ENCODE peak calls at places on chromosome X, in five cellular contexts. A is astrocyte of the spinal cord; R is skeletal muscle cell; Z is NCI-H1417; Y is central memory CD4-positive, alpha-beta T cell. F is an unnamed sample.

GRCh38 chrX:55489315-55490009 is at the start of gene USP51:
- DNase-seq in A (peak), R (no peak), Z (no peak), Y (no peak), F (no peak)

GRCh38 chrX:49198540-49199314 is 1.3 kb downstream of the SYP start:
- DNase-seq in A (no peak), R (no peak), Z (no peak), Y (no peak), F (no peak)

GRCh38 chrX:100696699-100697351 is 35.1 kb downstream of the SYTL4 start:
- DNase-seq in A (no peak), R (no peak), Z (no peak), Y (no peak), F (no peak)

GRCh38 chrX:22349116-22349515 is 76.4 kb downstream of the CBLL2 start:
- DNase-seq in A (no peak), R (no peak), Z (no peak), Y (no peak), F (no peak)

GRCh38 chrX:44785652-44786051 is 58.2 kb upstream of the DUSP21 start:
- DNase-seq in A (peak), R (peak), Z (no peak), Y (no peak), F (no peak)

GRCh38 chrX:56947695-56948094 is 47.6 kb downstream of the SPIN3 start:
- DNase-seq in A (no peak), R (no peak), Z (no peak), Y (no peak), F (no peak)

GRCh38 chrX:43505759-43506158 is 150.3 kb upstream of the MAOA start:
- DNase-seq in A (no peak), R (no peak), Z (no peak), Y (no peak), F (no peak)

GRCh38 chrX:2584216-2584615 is 83.4 kb upstream of the DHRSX start:
- DNase-seq in A (no peak), R (no peak), Z (no peak), Y (no peak), F (no peak)

GRCh38 chrX:40176979-40177430 is 79.2 kb upstream of the BCOR start:
- DNase-seq in A (no peak), R (no peak), Z (no peak), Y (no peak), F (no peak)

GRCh38 chrX:20362268-20363002 is 95.7 kb upstream of the RPS6KA3 start:
- DNase-seq in A (peak), R (peak), Z (peak), Y (no peak), F (no peak)

GRCh38 chrX:150697641-150698040 is 4.4 kb downstream of the MTMR1 start:
- DNase-seq in A (no peak), R (no peak), Z (no peak), Y (no peak), F (no peak)

GRCh38 chrX:55907968-55908607 is 190.5 kb downstream of the RRAGB start:
- DNase-seq in A (peak), R (no peak), Z (no peak), Y (peak), F (no peak)

GRCh38 chrX:7889680-7890079 is 37.5 kb downstream of the PNPLA4 start:
- DNase-seq in A (peak), R (no peak), Z (no peak), Y (no peak), F (no peak)

GRCh38 chrX:2640436-2641150 is 50.5 kb upstream of the CD99 start:
- DNase-seq in A (no peak), R (no peak), Z (no peak), Y (no peak), F (no peak)

GRCh38 chrX:28189011-28189410 is 207.8 kb upstream of the DCAF8L1 start:
- DNase-seq in A (peak), R (peak), Z (no peak), Y (no peak), F (no peak)

GRCh38 chrX:129771266-129771995 is 8.3 kb upstream of the SASH3 start:
- DNase-seq in A (no peak), R (no peak), Z (no peak), Y (peak), F (no peak)

GRCh38 chrX:48511561-48511960 is 2.8 kb downstream of the PORCN start:
- DNase-seq in A (no peak), R (no peak), Z (no peak), Y (no peak), F (no peak)

GRCh38 chrX:27598312-27598711 is 8.2 kb downstream of the DCAF8L2 start:
- DNase-seq in A (no peak), R (no peak), Z (no peak), Y (no peak), F (no peak)

GRCh38 chrX:71103110-71103983 is 3.2 kb downstream of the CXorf65 start:
- DNase-seq in A (no peak), R (no peak), Z (no peak), Y (peak), F (no peak)

GRCh38 chrX:53684415-53685192 is 1.9 kb downstream of the HUWE1 start:
- DNase-seq in A (no peak), R (no peak), Z (no peak), Y (no peak), F (no peak)

GRCh38 chrX:34487364-34487763 is 169.7 kb downstream of the TMEM47 start:
- DNase-seq in A (no peak), R (no peak), Z (no peak), Y (no peak), F (no peak)

GRCh38 chrX:100484971-100485370 is 74.9 kb upstream of the PCDH19 start:
- DNase-seq in A (no peak), R (no peak), Z (no peak), Y (no peak), F (no peak)

GRCh38 chrX:151987108-151987507 is 12.6 kb upstream of the GABRE start:
- DNase-seq in A (no peak), R (no peak), Z (no peak), Y (no peak), F (no peak)

GRCh38 chrX:24659106-24659505 is 12.0 kb upstream of the PCYT1B start:
- DNase-seq in A (no peak), R (no peak), Z (no peak), Y (no peak), F (no peak)

GRCh38 chrX:78329486-78329885 is 2.1 kb upstream of the CYSLTR1 start:
- DNase-seq in A (no peak), R (no peak), Z (no peak), Y (peak), F (no peak)

GRCh38 chrX:6026980-6027379 is 201.7 kb downstream of the NLGN4X start:
- DNase-seq in A (no peak), R (no peak), Z (no peak), Y (no peak), F (no peak)

GRCh38 chrX:153983321-153983729 is 10.8 kb downstream of the TMEM187 start:
- DNase-seq in A (no peak), R (no peak), Z (no peak), Y (no peak), F (no peak)

F was measured in HFF-Myc.